ENCODE peak calls at places on chromosome 19, in four cellular contexts. J, V, E and X are unnamed samples.

GRCh38 chr19:41439441-41440222 is at the start of gene DMAC2:
- DNase-seq in J (peak), V (peak), E (peak), X (peak)

GRCh38 chr19:48810151-48810550 is 678 bp downstream of the BCAT2 start:
- DNase-seq in J (no peak), V (no peak), E (no peak), X (no peak)

GRCh38 chr19:4609878-4610511 is 29.3 kb upstream of the TNFAIP8L1 start:
- DNase-seq in J (no peak), V (no peak), E (no peak), X (no peak)

GRCh38 chr19:35347171-35347929 is at the start of gene FFAR1:
- DNase-seq in J (peak), V (peak), E (no peak), X (peak)

GRCh38 chr19:18317998-18318800 is 4.7 kb downstream of the LSM4 start:
- DNase-seq in J (peak), V (peak), E (no peak), X (peak)

GRCh38 chr19:32543107-32543900 is 37.7 kb upstream of the PDCD5 start:
- DNase-seq in J (no peak), V (no peak), E (peak), X (no peak)

GRCh38 chr19:953501-954271 is 27.9 kb downstream of the ARID3A start:
- DNase-seq in J (no peak), V (no peak), E (no peak), X (no peak)

GRCh38 chr19:24159707-24160106 is 72.7 kb downstream of the ZNF254 start:
- DNase-seq in J (no peak), V (no peak), E (no peak), X (no peak)

GRCh38 chr19:40241809-40242384 is 15.4 kb upstream of the CCNP start:
- DNase-seq in J (no peak), V (no peak), E (no peak), X (no peak)

GRCh38 chr19:47719047-47719885 is 6.0 kb downstream of the EHD2 start:
- DNase-seq in J (no peak), V (no peak), E (peak), X (no peak)

GRCh38 chr19:32921624-32922023 is 50.1 kb downstream of the CEP89 start:
- DNase-seq in J (no peak), V (no peak), E (no peak), X (no peak)

GRCh38 chr19:47228168-47228936 is 2.6 kb downstream of the BBC3 start:
- DNase-seq in J (peak), V (no peak), E (peak), X (peak)

GRCh38 chr19:2616741-2617392 is 85.6 kb downstream of the GNG7 start:
- DNase-seq in J (no peak), V (no peak), E (no peak), X (no peak)

GRCh38 chr19:5245631-5246553 is 94.7 kb downstream of the PTPRS start:
- DNase-seq in J (no peak), V (no peak), E (no peak), X (no peak)

GRCh38 chr19:5090780-5091575 is 122.1 kb downstream of the KDM4B start:
- DNase-seq in J (no peak), V (no peak), E (no peak), X (no peak)

GRCh38 chr19:6530385-6531162 is at the start of gene TNFSF9:
- DNase-seq in J (peak), V (peak), E (peak), X (peak)

GRCh38 chr19:45215391-45216191 is 29.6 kb downstream of the EXOC3L2 start:
- DNase-seq in J (no peak), V (no peak), E (no peak), X (no peak)

GRCh38 chr19:47729468-47729798 is 15.9 kb upstream of the NOP53 start:
- DNase-seq in J (no peak), V (no peak), E (peak), X (no peak)

GRCh38 chr19:926595-927043 is 784 bp downstream of the ARID3A start:
- DNase-seq in J (no peak), V (no peak), E (peak), X (no peak)

GRCh38 chr19:33175886-33176669 is 18.1 kb upstream of the LRP3 start:
- DNase-seq in J (peak), V (no peak), E (peak), X (no peak)

GRCh38 chr19:44904426-44904994 is 1.1 kb upstream of the APOE start:
- DNase-seq in J (no peak), V (no peak), E (no peak), X (no peak)

GRCh38 chr19:12974301-12975220 is 5.2 kb downstream of the DAND5 start:
- DNase-seq in J (no peak), V (no peak), E (no peak), X (no peak)

GRCh38 chr19:34480971-34481821 is at the start of gene WTIP:
- DNase-seq in J (no peak), V (no peak), E (peak), X (no peak)